ENCODE peak calls at places on chromosomes 2 and 18, in four cellular contexts. One of them, this sample, is unnamed.

GRCh38 chr2:11738589-11739436 is 7.6 kb upstream of the LPIN1 start:
- DNase-seq in stimulated activated naive CD8-positive, alpha-beta T cell treated with anti-CD3 and anti-CD28 coated beads, Interleukin-15, Interleukin-2, amounts not matched to agents 100 U/mL and 50 U/mL, for 24 hours: no peak
- DNase-seq in epithelial cell of prostate: no peak
- DNase-seq in CD8-positive, alpha-beta memory T cell: peak
- DNase-seq in this sample: peak

GRCh38 chr2:199850250-199850717 is 708 bp downstream of the FTCDNL1 start:
- DNase-seq in CD8-positive, alpha-beta memory T cell: no peak
- DNase-seq in epithelial cell of prostate: no peak
- DNase-seq in stimulated activated naive CD8-positive, alpha-beta T cell treated with anti-CD3 and anti-CD28 coated beads, Interleukin-15, Interleukin-2, amounts not matched to agents 100 U/mL and 50 U/mL, for 24 hours: no peak
- DNase-seq in this sample: no peak

GRCh38 chr2:132412021-132412420 is 4.6 kb upstream of the GPR39 start:
- DNase-seq in stimulated activated naive CD8-positive, alpha-beta T cell treated with anti-CD3 and anti-CD28 coated beads, Interleukin-15, Interleukin-2, amounts not matched to agents 100 U/mL and 50 U/mL, for 24 hours: no peak
- DNase-seq in epithelial cell of prostate: no peak
- DNase-seq in CD8-positive, alpha-beta memory T cell: no peak
- DNase-seq in this sample: no peak

GRCh38 chr2:234991290-234991689 is 39.5 kb downstream of the SH3BP4 start:
- DNase-seq in CD8-positive, alpha-beta memory T cell: no peak
- DNase-seq in stimulated activated naive CD8-positive, alpha-beta T cell treated with anti-CD3 and anti-CD28 coated beads, Interleukin-15, Interleukin-2, amounts not matched to agents 100 U/mL and 50 U/mL, for 24 hours: no peak
- DNase-seq in epithelial cell of prostate: no peak
- DNase-seq in this sample: no peak

GRCh38 chr2:28423856-28424605 is 31.4 kb downstream of the FOSL2 start:
- DNase-seq in CD8-positive, alpha-beta memory T cell: peak
- DNase-seq in stimulated activated naive CD8-positive, alpha-beta T cell treated with anti-CD3 and anti-CD28 coated beads, Interleukin-15, Interleukin-2, amounts not matched to agents 100 U/mL and 50 U/mL, for 24 hours: peak
- DNase-seq in epithelial cell of prostate: no peak
- DNase-seq in this sample: peak

GRCh38 chr2:14678754-14679153 is 46.2 kb downstream of the LRATD1 start:
- DNase-seq in stimulated activated naive CD8-positive, alpha-beta T cell treated with anti-CD3 and anti-CD28 coated beads, Interleukin-15, Interleukin-2, amounts not matched to agents 100 U/mL and 50 U/mL, for 24 hours: no peak
- DNase-seq in epithelial cell of prostate: no peak
- DNase-seq in CD8-positive, alpha-beta memory T cell: no peak
- DNase-seq in this sample: no peak

GRCh38 chr2:152507941-152508340 is 173.0 kb downstream of the FMNL2 start:
- DNase-seq in CD8-positive, alpha-beta memory T cell: no peak
- DNase-seq in stimulated activated naive CD8-positive, alpha-beta T cell treated with anti-CD3 and anti-CD28 coated beads, Interleukin-15, Interleukin-2, amounts not matched to agents 100 U/mL and 50 U/mL, for 24 hours: no peak
- DNase-seq in epithelial cell of prostate: no peak
- DNase-seq in this sample: no peak

GRCh38 chr2:15763822-15764682 is 172.4 kb downstream of the DDX1 start:
- DNase-seq in epithelial cell of prostate: no peak
- DNase-seq in CD8-positive, alpha-beta memory T cell: no peak
- DNase-seq in stimulated activated naive CD8-positive, alpha-beta T cell treated with anti-CD3 and anti-CD28 coated beads, Interleukin-15, Interleukin-2, amounts not matched to agents 100 U/mL and 50 U/mL, for 24 hours: no peak
- DNase-seq in this sample: no peak

GRCh38 chr2:11056614-11057013 is 98.7 kb upstream of the SLC66A3 start:
- DNase-seq in stimulated activated naive CD8-positive, alpha-beta T cell treated with anti-CD3 and anti-CD28 coated beads, Interleukin-15, Interleukin-2, amounts not matched to agents 100 U/mL and 50 U/mL, for 24 hours: no peak
- DNase-seq in CD8-positive, alpha-beta memory T cell: no peak
- DNase-seq in epithelial cell of prostate: peak
- DNase-seq in this sample: no peak

GRCh38 chr18:25453556-25454269 is 101.7 kb upstream of the ZNF521 start:
- DNase-seq in stimulated activated naive CD8-positive, alpha-beta T cell treated with anti-CD3 and anti-CD28 coated beads, Interleukin-15, Interleukin-2, amounts not matched to agents 100 U/mL and 50 U/mL, for 24 hours: no peak
- DNase-seq in epithelial cell of prostate: no peak
- DNase-seq in CD8-positive, alpha-beta memory T cell: no peak
- DNase-seq in this sample: no peak

GRCh38 chr2:34012728-34013302 is 413.7 kb upstream of the FAM98A start:
- DNase-seq in stimulated activated naive CD8-positive, alpha-beta T cell treated with anti-CD3 and anti-CD28 coated beads, Interleukin-15, Interleukin-2, amounts not matched to agents 100 U/mL and 50 U/mL, for 24 hours: peak
- DNase-seq in CD8-positive, alpha-beta memory T cell: no peak
- DNase-seq in epithelial cell of prostate: peak
- DNase-seq in this sample: peak

GRCh38 chr2:207869784-207870778 is 100.4 kb upstream of the FZD5 start:
- DNase-seq in CD8-positive, alpha-beta memory T cell: no peak
- DNase-seq in stimulated activated naive CD8-positive, alpha-beta T cell treated with anti-CD3 and anti-CD28 coated beads, Interleukin-15, Interleukin-2, amounts not matched to agents 100 U/mL and 50 U/mL, for 24 hours: no peak
- DNase-seq in epithelial cell of prostate: no peak
- DNase-seq in this sample: no peak

GRCh38 chr2:201909348-201909747 is 103.0 kb downstream of the CDK15 start:
- DNase-seq in stimulated activated naive CD8-positive, alpha-beta T cell treated with anti-CD3 and anti-CD28 coated beads, Interleukin-15, Interleukin-2, amounts not matched to agents 100 U/mL and 50 U/mL, for 24 hours: no peak
- DNase-seq in CD8-positive, alpha-beta memory T cell: no peak
- DNase-seq in epithelial cell of prostate: peak
- DNase-seq in this sample: no peak

GRCh38 chr2:2014251-2014761 is 270.0 kb upstream of the PXDN start:
- DNase-seq in epithelial cell of prostate: no peak
- DNase-seq in CD8-positive, alpha-beta memory T cell: no peak
- DNase-seq in stimulated activated naive CD8-positive, alpha-beta T cell treated with anti-CD3 and anti-CD28 coated beads, Interleukin-15, Interleukin-2, amounts not matched to agents 100 U/mL and 50 U/mL, for 24 hours: no peak
- DNase-seq in this sample: no peak

GRCh38 chr18:56276466-56276865 is 361.9 kb downstream of the TXNL1 start:
- DNase-seq in epithelial cell of prostate: no peak
- DNase-seq in CD8-positive, alpha-beta memory T cell: no peak
- DNase-seq in stimulated activated naive CD8-positive, alpha-beta T cell treated with anti-CD3 and anti-CD28 coated beads, Interleukin-15, Interleukin-2, amounts not matched to agents 100 U/mL and 50 U/mL, for 24 hours: no peak
- DNase-seq in this sample: no peak

GRCh38 chr2:55804535-55804934 is 110.9 kb upstream of the PNPT1 start:
- DNase-seq in CD8-positive, alpha-beta memory T cell: no peak
- DNase-seq in stimulated activated naive CD8-positive, alpha-beta T cell treated with anti-CD3 and anti-CD28 coated beads, Interleukin-15, Interleukin-2, amounts not matched to agents 100 U/mL and 50 U/mL, for 24 hours: no peak
- DNase-seq in epithelial cell of prostate: no peak
- DNase-seq in this sample: no peak

GRCh38 chr18:29154758-29155725 is 978.1 kb upstream of the CDH2 start:
- DNase-seq in CD8-positive, alpha-beta memory T cell: no peak
- DNase-seq in stimulated activated naive CD8-positive, alpha-beta T cell treated with anti-CD3 and anti-CD28 coated beads, Interleukin-15, Interleukin-2, amounts not matched to agents 100 U/mL and 50 U/mL, for 24 hours: no peak
- DNase-seq in epithelial cell of prostate: peak
- DNase-seq in this sample: no peak